ENCODE peak calls at places on chromosomes 3 and 15, in six cellular contexts. One of them, this sample, is unnamed.

GRCh38 chr3:137692803-137693431 is 71.2 kb upstream of the SOX14 start:
- DNase-seq in stimulated activated naive CD8-positive, alpha-beta T cell treated with anti-CD3 and anti-CD28 coated beads, Interleukin-15, Interleukin-2, amounts not matched to agents 100 U/mL and 50 U/mL, for 24 hours: no peak
- DNase-seq in bronchial epithelial cell: peak; percentile 18
- DNase-seq in iPS DF 6.9: peak; percentile 20
- DNase-seq in Kasumi-1: peak; percentile 56
- DNase-seq in NCI-H1092 treated with DMSO at 0.1 percent for 48 hours: peak; percentile 17
- DNase-seq in this sample: peak; percentile 3

GRCh38 chr3:33115024-33115768 is 1.4 kb downstream of the CRTAP start:
- DNase-seq in stimulated activated naive CD8-positive, alpha-beta T cell treated with anti-CD3 and anti-CD28 coated beads, Interleukin-15, Interleukin-2, amounts not matched to agents 100 U/mL and 50 U/mL, for 24 hours: peak; percentile 22
- DNase-seq in Kasumi-1: peak; percentile 90
- DNase-seq in NCI-H1092 treated with DMSO at 0.1 percent for 48 hours: no peak
- DNase-seq in bronchial epithelial cell: peak; percentile 87
- DNase-seq in iPS DF 6.9: no peak
- DNase-seq in this sample: no peak

GRCh38 chr3:73637042-73637441 is 12.3 kb upstream of the PDZRN3 start:
- DNase-seq in bronchial epithelial cell: no peak
- DNase-seq in Kasumi-1: no peak
- DNase-seq in stimulated activated naive CD8-positive, alpha-beta T cell treated with anti-CD3 and anti-CD28 coated beads, Interleukin-15, Interleukin-2, amounts not matched to agents 100 U/mL and 50 U/mL, for 24 hours: no peak
- DNase-seq in iPS DF 6.9: no peak
- DNase-seq in NCI-H1092 treated with DMSO at 0.1 percent for 48 hours: no peak
- DNase-seq in this sample: no peak

GRCh38 chr3:81910244-81910852 is 148.9 kb upstream of the GBE1 start:
- DNase-seq in stimulated activated naive CD8-positive, alpha-beta T cell treated with anti-CD3 and anti-CD28 coated beads, Interleukin-15, Interleukin-2, amounts not matched to agents 100 U/mL and 50 U/mL, for 24 hours: peak; percentile 16
- DNase-seq in iPS DF 6.9: no peak
- DNase-seq in bronchial epithelial cell: peak; percentile 29
- DNase-seq in NCI-H1092 treated with DMSO at 0.1 percent for 48 hours: peak; percentile 10
- DNase-seq in Kasumi-1: peak; percentile 68
- DNase-seq in this sample: no peak

GRCh38 chr3:149765762-149766334 is 13.6 kb upstream of the COMMD2 start:
- DNase-seq in bronchial epithelial cell: peak; percentile 45
- DNase-seq in stimulated activated naive CD8-positive, alpha-beta T cell treated with anti-CD3 and anti-CD28 coated beads, Interleukin-15, Interleukin-2, amounts not matched to agents 100 U/mL and 50 U/mL, for 24 hours: no peak
- DNase-seq in Kasumi-1: peak; percentile 31
- DNase-seq in NCI-H1092 treated with DMSO at 0.1 percent for 48 hours: peak; percentile 8
- DNase-seq in iPS DF 6.9: no peak
- DNase-seq in this sample: no peak

GRCh38 chr3:58034738-58035511 is 26.7 kb downstream of the FLNB start:
- DNase-seq in iPS DF 6.9: no peak
- DNase-seq in stimulated activated naive CD8-positive, alpha-beta T cell treated with anti-CD3 and anti-CD28 coated beads, Interleukin-15, Interleukin-2, amounts not matched to agents 100 U/mL and 50 U/mL, for 24 hours: no peak
- DNase-seq in bronchial epithelial cell: no peak
- DNase-seq in NCI-H1092 treated with DMSO at 0.1 percent for 48 hours: no peak
- DNase-seq in Kasumi-1: no peak
- DNase-seq in this sample: peak; percentile 81

GRCh38 chr3:88807471-88808090 is 299.8 kb upstream of the EPHA3 start:
- DNase-seq in stimulated activated naive CD8-positive, alpha-beta T cell treated with anti-CD3 and anti-CD28 coated beads, Interleukin-15, Interleukin-2, amounts not matched to agents 100 U/mL and 50 U/mL, for 24 hours: no peak
- DNase-seq in Kasumi-1: no peak
- DNase-seq in bronchial epithelial cell: peak; percentile 85
- DNase-seq in iPS DF 6.9: no peak
- DNase-seq in NCI-H1092 treated with DMSO at 0.1 percent for 48 hours: no peak
- DNase-seq in this sample: no peak

GRCh38 chr15:60408438-60409105 is 10.8 kb upstream of the ANXA2 start:
- DNase-seq in bronchial epithelial cell: peak; percentile 100
- DNase-seq in NCI-H1092 treated with DMSO at 0.1 percent for 48 hours: no peak
- DNase-seq in iPS DF 6.9: no peak
- DNase-seq in Kasumi-1: peak; percentile 72
- DNase-seq in stimulated activated naive CD8-positive, alpha-beta T cell treated with anti-CD3 and anti-CD28 coated beads, Interleukin-15, Interleukin-2, amounts not matched to agents 100 U/mL and 50 U/mL, for 24 hours: no peak
- DNase-seq in this sample: no peak

GRCh38 chr15:50176869-50177268 is 5.1 kb upstream of the SLC27A2 start:
- DNase-seq in stimulated activated naive CD8-positive, alpha-beta T cell treated with anti-CD3 and anti-CD28 coated beads, Interleukin-15, Interleukin-2, amounts not matched to agents 100 U/mL and 50 U/mL, for 24 hours: no peak
- DNase-seq in bronchial epithelial cell: peak; percentile 39
- DNase-seq in NCI-H1092 treated with DMSO at 0.1 percent for 48 hours: no peak
- DNase-seq in iPS DF 6.9: no peak
- DNase-seq in Kasumi-1: no peak
- DNase-seq in this sample: no peak

GRCh38 chr3:150333482-150333881 is 74.6 kb upstream of the TSC22D2 start:
- DNase-seq in NCI-H1092 treated with DMSO at 0.1 percent for 48 hours: no peak
- DNase-seq in Kasumi-1: no peak
- DNase-seq in bronchial epithelial cell: no peak
- DNase-seq in stimulated activated naive CD8-positive, alpha-beta T cell treated with anti-CD3 and anti-CD28 coated beads, Interleukin-15, Interleukin-2, amounts not matched to agents 100 U/mL and 50 U/mL, for 24 hours: no peak
- DNase-seq in iPS DF 6.9: no peak
- DNase-seq in this sample: no peak

GRCh38 chr3:99895706-99896441 is 78.2 kb downstream of the CMSS1 start:
- DNase-seq in NCI-H1092 treated with DMSO at 0.1 percent for 48 hours: no peak
- DNase-seq in bronchial epithelial cell: peak; percentile 94
- DNase-seq in iPS DF 6.9: no peak
- DNase-seq in Kasumi-1: peak; percentile 77
- DNase-seq in stimulated activated naive CD8-positive, alpha-beta T cell treated with anti-CD3 and anti-CD28 coated beads, Interleukin-15, Interleukin-2, amounts not matched to agents 100 U/mL and 50 U/mL, for 24 hours: no peak
- DNase-seq in this sample: no peak

GRCh38 chr3:46995901-46996562 is 16.6 kb downstream of the NBEAL2 start:
- DNase-seq in iPS DF 6.9: no peak
- DNase-seq in NCI-H1092 treated with DMSO at 0.1 percent for 48 hours: no peak
- DNase-seq in Kasumi-1: no peak
- DNase-seq in stimulated activated naive CD8-positive, alpha-beta T cell treated with anti-CD3 and anti-CD28 coated beads, Interleukin-15, Interleukin-2, amounts not matched to agents 100 U/mL and 50 U/mL, for 24 hours: no peak
- DNase-seq in bronchial epithelial cell: no peak
- DNase-seq in this sample: no peak

GRCh38 chr3:104989878-104990277 is 376.8 kb upstream of the ALCAM start:
- DNase-seq in NCI-H1092 treated with DMSO at 0.1 percent for 48 hours: no peak
- DNase-seq in stimulated activated naive CD8-positive, alpha-beta T cell treated with anti-CD3 and anti-CD28 coated beads, Interleukin-15, Interleukin-2, amounts not matched to agents 100 U/mL and 50 U/mL, for 24 hours: no peak
- DNase-seq in Kasumi-1: no peak
- DNase-seq in bronchial epithelial cell: no peak
- DNase-seq in iPS DF 6.9: no peak
- DNase-seq in this sample: no peak

GRCh38 chr3:109718822-109719221 is 381.5 kb upstream of the DPPA4 start:
- DNase-seq in stimulated activated naive CD8-positive, alpha-beta T cell treated with anti-CD3 and anti-CD28 coated beads, Interleukin-15, Interleukin-2, amounts not matched to agents 100 U/mL and 50 U/mL, for 24 hours: no peak
- DNase-seq in Kasumi-1: no peak
- DNase-seq in iPS DF 6.9: no peak
- DNase-seq in NCI-H1092 treated with DMSO at 0.1 percent for 48 hours: no peak
- DNase-seq in bronchial epithelial cell: no peak
- DNase-seq in this sample: no peak

GRCh38 chr3:150761831-150762661 is 923 bp downstream of the SIAH2 start:
- DNase-seq in NCI-H1092 treated with DMSO at 0.1 percent for 48 hours: peak; percentile 34
- DNase-seq in iPS DF 6.9: no peak
- DNase-seq in bronchial epithelial cell: peak; percentile 58
- DNase-seq in Kasumi-1: peak; percentile 38
- DNase-seq in stimulated activated naive CD8-positive, alpha-beta T cell treated with anti-CD3 and anti-CD28 coated beads, Interleukin-15, Interleukin-2, amounts not matched to agents 100 U/mL and 50 U/mL, for 24 hours: peak; percentile 46
- DNase-seq in this sample: no peak

GRCh38 chr3:24615177-24615576 is 120.5 kb upstream of the THRB start:
- DNase-seq in bronchial epithelial cell: no peak
- DNase-seq in NCI-H1092 treated with DMSO at 0.1 percent for 48 hours: no peak
- DNase-seq in stimulated activated naive CD8-positive, alpha-beta T cell treated with anti-CD3 and anti-CD28 coated beads, Interleukin-15, Interleukin-2, amounts not matched to agents 100 U/mL and 50 U/mL, for 24 hours: no peak
- DNase-seq in iPS DF 6.9: no peak
- DNase-seq in Kasumi-1: no peak
- DNase-seq in this sample: no peak

GRCh38 chr15:67769468-67770097 is 55.7 kb upstream of the SKOR1 start:
- DNase-seq in NCI-H1092 treated with DMSO at 0.1 percent for 48 hours: no peak
- DNase-seq in bronchial epithelial cell: no peak
- DNase-seq in iPS DF 6.9: no peak
- DNase-seq in Kasumi-1: no peak
- DNase-seq in stimulated activated naive CD8-positive, alpha-beta T cell treated with anti-CD3 and anti-CD28 coated beads, Interleukin-15, Interleukin-2, amounts not matched to agents 100 U/mL and 50 U/mL, for 24 hours: no peak
- DNase-seq in this sample: no peak

GRCh38 chr15:99447497-99448371 is 118.0 kb upstream of the MEF2A start:
- DNase-seq in stimulated activated naive CD8-positive, alpha-beta T cell treated with anti-CD3 and anti-CD28 coated beads, Interleukin-15, Interleukin-2, amounts not matched to agents 100 U/mL and 50 U/mL, for 24 hours: peak; percentile 48
- DNase-seq in bronchial epithelial cell: no peak
- DNase-seq in Kasumi-1: no peak
- DNase-seq in NCI-H1092 treated with DMSO at 0.1 percent for 48 hours: peak; percentile 20
- DNase-seq in iPS DF 6.9: peak; percentile 13
- DNase-seq in this sample: no peak

GRCh38 chr3:127959873-127960272 is 44.8 kb downstream of the KBTBD12 start:
- DNase-seq in iPS DF 6.9: peak; percentile 22
- DNase-seq in Kasumi-1: peak; percentile 33
- DNase-seq in NCI-H1092 treated with DMSO at 0.1 percent for 48 hours: peak; percentile 34
- DNase-seq in bronchial epithelial cell: peak; percentile 43
- DNase-seq in stimulated activated naive CD8-positive, alpha-beta T cell treated with anti-CD3 and anti-CD28 coated beads, Interleukin-15, Interleukin-2, amounts not matched to agents 100 U/mL and 50 U/mL, for 24 hours: no peak
- DNase-seq in this sample: no peak

GRCh38 chr3:149179225-149179624 is 42.4 kb downstream of the CP start:
- DNase-seq in stimulated activated naive CD8-positive, alpha-beta T cell treated with anti-CD3 and anti-CD28 coated beads, Interleukin-15, Interleukin-2, amounts not matched to agents 100 U/mL and 50 U/mL, for 24 hours: no peak
- DNase-seq in NCI-H1092 treated with DMSO at 0.1 percent for 48 hours: no peak
- DNase-seq in Kasumi-1: no peak
- DNase-seq in iPS DF 6.9: no peak
- DNase-seq in bronchial epithelial cell: peak; percentile 68
- DNase-seq in this sample: no peak

GRCh38 chr15:53910236-53910849 is 67.9 kb upstream of the UNC13C start:
- DNase-seq in iPS DF 6.9: no peak
- DNase-seq in Kasumi-1: no peak
- DNase-seq in bronchial epithelial cell: peak; percentile 89
- DNase-seq in NCI-H1092 treated with DMSO at 0.1 percent for 48 hours: no peak
- DNase-seq in stimulated activated naive CD8-positive, alpha-beta T cell treated with anti-CD3 and anti-CD28 coated beads, Interleukin-15, Interleukin-2, amounts not matched to agents 100 U/mL and 50 U/mL, for 24 hours: no peak
- DNase-seq in this sample: no peak

GRCh38 chr3:197202694-197203093 is 95.7 kb downstream of the DLG1 start:
- DNase-seq in Kasumi-1: no peak
- DNase-seq in bronchial epithelial cell: peak; percentile 25
- DNase-seq in NCI-H1092 treated with DMSO at 0.1 percent for 48 hours: no peak
- DNase-seq in iPS DF 6.9: no peak
- DNase-seq in stimulated activated naive CD8-positive, alpha-beta T cell treated with anti-CD3 and anti-CD28 coated beads, Interleukin-15, Interleukin-2, amounts not matched to agents 100 U/mL and 50 U/mL, for 24 hours: no peak
- DNase-seq in this sample: no peak

GRCh38 chr3:133130168-133130567 is 92.0 kb downstream of the TMEM108 start:
- DNase-seq in bronchial epithelial cell: peak; percentile 5
- DNase-seq in Kasumi-1: no peak
- DNase-seq in stimulated activated naive CD8-positive, alpha-beta T cell treated with anti-CD3 and anti-CD28 coated beads, Interleukin-15, Interleukin-2, amounts not matched to agents 100 U/mL and 50 U/mL, for 24 hours: no peak
- DNase-seq in iPS DF 6.9: no peak
- DNase-seq in NCI-H1092 treated with DMSO at 0.1 percent for 48 hours: no peak
- DNase-seq in this sample: no peak

GRCh38 chr3:50195501-50196252 is 4.3 kb downstream of the GNAT1 start:
- DNase-seq in NCI-H1092 treated with DMSO at 0.1 percent for 48 hours: no peak
- DNase-seq in Kasumi-1: no peak
- DNase-seq in stimulated activated naive CD8-positive, alpha-beta T cell treated with anti-CD3 and anti-CD28 coated beads, Interleukin-15, Interleukin-2, amounts not matched to agents 100 U/mL and 50 U/mL, for 24 hours: no peak
- DNase-seq in bronchial epithelial cell: no peak
- DNase-seq in iPS DF 6.9: no peak
- DNase-seq in this sample: no peak

GRCh38 chr3:183006396-183007002 is 26.2 kb upstream of the DCUN1D1 start:
- DNase-seq in iPS DF 6.9: peak; percentile 7
- DNase-seq in stimulated activated naive CD8-positive, alpha-beta T cell treated with anti-CD3 and anti-CD28 coated beads, Interleukin-15, Interleukin-2, amounts not matched to agents 100 U/mL and 50 U/mL, for 24 hours: no peak
- DNase-seq in NCI-H1092 treated with DMSO at 0.1 percent for 48 hours: no peak
- DNase-seq in Kasumi-1: no peak
- DNase-seq in bronchial epithelial cell: no peak
- DNase-seq in this sample: no peak

GRCh38 chr3:139675327-139675726 is 2.4 kb downstream of the NMNAT3 start:
- DNase-seq in Kasumi-1: no peak
- DNase-seq in bronchial epithelial cell: no peak
- DNase-seq in iPS DF 6.9: no peak
- DNase-seq in NCI-H1092 treated with DMSO at 0.1 percent for 48 hours: no peak
- DNase-seq in stimulated activated naive CD8-positive, alpha-beta T cell treated with anti-CD3 and anti-CD28 coated beads, Interleukin-15, Interleukin-2, amounts not matched to agents 100 U/mL and 50 U/mL, for 24 hours: no peak
- DNase-seq in this sample: no peak

GRCh38 chr3:184524981-184525336 is 36.6 kb upstream of the EPHB3 start:
- DNase-seq in bronchial epithelial cell: peak; percentile 25
- DNase-seq in NCI-H1092 treated with DMSO at 0.1 percent for 48 hours: no peak
- DNase-seq in Kasumi-1: peak; percentile 64
- DNase-seq in stimulated activated naive CD8-positive, alpha-beta T cell treated with anti-CD3 and anti-CD28 coated beads, Interleukin-15, Interleukin-2, amounts not matched to agents 100 U/mL and 50 U/mL, for 24 hours: peak; percentile 13
- DNase-seq in iPS DF 6.9: no peak
- DNase-seq in this sample: no peak